ENCODE peak calls at places on chromosomes 13 and 19, in four cellular contexts. F, X, G and N are unnamed samples.

GRCh38 chr13:113597386-113598080 is 13.0 kb downstream of the TFDP1 start:
- DNase-seq in X (no peak), F (no peak), G (no peak), N (no peak)

GRCh38 chr13:61751039-61751438 is 335.4 kb upstream of the PCDH20 start:
- DNase-seq in X (no peak), G (no peak), F (no peak), N (no peak)

GRCh38 chr13:101416181-101417042 is at the start of gene NALCN:
- DNase-seq in X (no peak), F (no peak), G (no peak), N (no peak)

GRCh38 chr13:47299316-47299715 is 402.5 kb upstream of the HTR2A start:
- DNase-seq in G (no peak), F (no peak), X (no peak), N (no peak)

GRCh38 chr13:27372896-27373295 is 51.5 kb upstream of the GTF3A start:
- DNase-seq in F (no peak), G (no peak), X (peak), N (no peak)

GRCh38 chr19:55585658-55586339 is 5.2 kb upstream of the ZNF579 start:
- DNase-seq in X (peak), F (peak), G (no peak), N (no peak)

GRCh38 chr19:17323973-17324327 is 10.7 kb downstream of the ANO8 start:
- DNase-seq in G (no peak), X (no peak), F (no peak), N (no peak)

GRCh38 chr19:6677924-6678689 is 8.1 kb upstream of the TNFSF14 start:
- DNase-seq in F (peak), X (no peak), G (no peak), N (no peak)

GRCh38 chr19:36775768-36776167 is 3.2 kb upstream of the ZNF850 start:
- DNase-seq in X (no peak), F (no peak), G (no peak), N (no peak)

GRCh38 chr19:38152461-38153379 is 71.3 kb downstream of the DPF1 start:
- DNase-seq in G (no peak), F (peak), X (no peak), N (no peak)

GRCh38 chr19:6065685-6066365 is 44.5 kb downstream of the RFX2 start:
- DNase-seq in X (peak), G (no peak), F (peak), N (no peak)

GRCh38 chr13:114007566-114007965 is 33.7 kb upstream of the C13orf46 start:
- DNase-seq in X (no peak), G (no peak), F (no peak), N (no peak)

GRCh38 chr19:3275068-3275582 is 50.7 kb downstream of the CELF5 start:
- DNase-seq in X (peak), G (peak), F (peak), N (no peak)

GRCh38 chr19:55283548-55284393 is at the start of gene BRSK1:
- DNase-seq in G (peak), X (no peak), F (peak), N (no peak)

GRCh38 chr13:94550030-94550738 is 45.8 kb downstream of the TGDS start:
- DNase-seq in X (peak), G (no peak), F (no peak), N (peak)

GRCh38 chr13:48896312-48896711 is 79.4 kb upstream of the FNDC3A start:
- DNase-seq in X (no peak), G (no peak), F (no peak), N (no peak)

GRCh38 chr19:45771331-45771933 is 2.4 kb upstream of the SIX5 start:
- DNase-seq in G (no peak), X (no peak), F (no peak), N (no peak)

GRCh38 chr13:30496147-30496546 is 30.4 kb upstream of the HMGB1 start:
- DNase-seq in X (no peak), G (no peak), F (no peak), N (no peak)

GRCh38 chr19:40523322-40524047 is 53.2 kb upstream of the SHKBP1 start:
- DNase-seq in F (peak), G (peak), X (peak), N (no peak)

GRCh38 chr19:18225702-18226468 is at the start of gene PDE4C:
- DNase-seq in F (no peak), G (no peak), X (no peak), N (no peak)

GRCh38 chr19:10000171-10000826 is 10.0 kb downstream of the COL5A3 start:
- DNase-seq in F (peak), G (peak), X (peak), N (peak)

GRCh38 chr13:81760316-81760715 is 1419.4 kb upstream of the SPRY2 start:
- DNase-seq in X (no peak), G (no peak), F (no peak), N (no peak)

GRCh38 chr13:39210961-39211534 is 172.8 kb downstream of the NHLRC3 start:
- DNase-seq in G (no peak), X (no peak), F (no peak), N (no peak)

DNA sequence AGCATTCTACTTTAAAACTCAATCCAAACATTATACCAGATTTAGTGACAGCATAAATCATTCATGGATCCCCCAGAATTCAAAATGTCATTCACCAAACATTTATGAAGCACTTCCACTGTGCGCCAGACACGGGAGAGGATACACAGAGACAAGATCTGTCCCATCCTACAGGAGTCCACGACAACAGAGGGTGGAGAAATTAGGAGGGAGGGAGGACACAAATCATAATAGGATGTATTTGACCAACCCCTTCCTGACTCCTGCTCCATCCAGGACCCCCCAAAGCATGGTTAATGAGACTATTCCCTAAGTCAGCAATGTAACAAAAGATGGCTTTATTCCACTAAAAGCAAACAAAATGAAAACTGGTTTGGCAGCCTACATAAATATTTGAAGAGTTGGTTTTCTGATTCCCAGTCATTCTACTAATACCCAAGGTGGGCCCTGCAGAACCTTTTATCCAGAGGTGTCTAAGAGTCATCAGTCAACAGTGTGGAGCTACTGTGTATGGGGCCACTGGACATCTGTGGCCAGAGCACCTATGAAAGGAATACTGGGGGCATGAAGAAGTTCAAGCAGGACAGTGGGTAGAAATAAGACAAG is 62.8 kb upstream of the DOCK9 start:
- DNase-seq in G (no peak), X (no peak), F (no peak), N (no peak)
- TF ChIP-seq TCF7L2 in G (no peak), X (no peak), F (no peak), N (no peak)

GRCh38 chr19:676007-676342 is 217 bp upstream of the FSTL3 start:
- DNase-seq in F (peak), X (no peak), G (no peak), N (no peak)

GRCh38 chr19:677601-678380 is 1.6 kb downstream of the FSTL3 start:
- DNase-seq in F (no peak), X (no peak), G (no peak), N (no peak)

GRCh38 chr19:677201-677600 is 1.0 kb downstream of the FSTL3 start:
- DNase-seq in G (no peak), X (peak), F (no peak), N (no peak)

GRCh38 chr19:674282-675151 is 1.7 kb upstream of the FSTL3 start:
- DNase-seq in X (peak), F (no peak), G (no peak), N (no peak)

GRCh38 chr19:676343-677105 is at the start of gene FSTL3:
- DNase-seq in G (no peak), X (no peak), F (peak), N (no peak)
- H3K4me3 ChIP-seq in G (peak), X (peak), F (peak), N (peak)

GRCh38 chr19:29717051-29717450 is 2.0 kb upstream of the C19orf12 start:
- DNase-seq in X (no peak), F (no peak), G (no peak), N (no peak)

GRCh38 chr19:29714953-29715694 is at the start of gene C19orf12:
- DNase-seq in G (no peak), X (peak), F (peak), N (no peak)

GRCh38 chr19:29714371-29714952 is 599 bp downstream of the C19orf12 start:
- DNase-seq in G (no peak), X (no peak), F (peak), N (no peak)

GRCh38 chr19:29712744-29713516 is 2.1 kb downstream of the C19orf12 start:
- DNase-seq in F (no peak), G (no peak), X (no peak), N (no peak)

GRCh38 chr19:29715695-29716581 is 877 bp upstream of the C19orf12 start:
- DNase-seq in G (no peak), F (no peak), X (peak), N (no peak)
- TF ChIP-seq SIN3A in G (no peak), F (no peak), X (peak), N (no peak)

GRCh38 chr13:50403311-50403710 is 388.1 kb downstream of the KCNRG start:
- DNase-seq in X (peak), F (no peak), G (no peak), N (no peak)
- TF ChIP-seq TCF7L2 in X (no peak), F (no peak), G (no peak), N (no peak)

GRCh38 chr13:46182491-46182877 is 507 bp upstream of the LCP1 start:
- DNase-seq in F (no peak), X (no peak), G (no peak), N (no peak)
- H3K4me3 ChIP-seq in F (peak), X (no peak), G (no peak), N (no peak)

GRCh38 chr19:48415395-48415794 is 21.9 kb downstream of the GRIN2D start:
- DNase-seq in F (peak), X (peak), G (peak), N (no peak)

GRCh38 chr19:48418317-48419064 is 25.0 kb downstream of the GRIN2D start:
- DNase-seq in F (peak), G (no peak), X (no peak), N (no peak)

GRCh38 chr19:48415869-48416268 is 22.4 kb downstream of the GRIN2D start:
- DNase-seq in G (no peak), F (no peak), X (no peak), N (no peak)

GRCh38 chr19:48417436-48417835 is 24.0 kb downstream of the GRIN2D start:
- DNase-seq in G (no peak), F (no peak), X (peak), N (no peak)

GRCh38 chr19:48413879-48414623 is 20.6 kb downstream of the GRIN2D start:
- DNase-seq in F (no peak), G (no peak), X (no peak), N (no peak)
- TF ChIP-seq SIN3A in F (no peak), G (no peak), X (no peak), N (no peak)

GRCh38 chr19:15324791-15325519 is 7.4 kb downstream of the BRD4 start:
- DNase-seq in F (no peak), X (no peak), G (no peak), N (no peak)
- TF ChIP-seq TCF7L2 in F (no peak), X (no peak), G (no peak), N (no peak)